ENCODE peak calls at places on chromosomes 13 and 19, in eight cellular contexts. One of them, this sample, is unnamed.

GRCh38 chr19:11399667-11400066 is 15.6 kb upstream of the EPOR start:
- DNase-seq in OCI-LY7: no peak
- DNase-seq in left ventricle myocardium inferior: no peak
- DNase-seq in mammary epithelial cell: no peak
- DNase-seq in AG09309: no peak
- DNase-seq in body of pancreas: no peak
- DNase-seq in bronchial epithelial cell: no peak
- DNase-seq in WERI-Rb-1: no peak
- DNase-seq in this sample: no peak

GRCh38 chr13:25329706-25330105 is 28.3 kb downstream of the NUP58 start:
- DNase-seq in bronchial epithelial cell: peak
- DNase-seq in OCI-LY7: no peak
- DNase-seq in mammary epithelial cell: peak
- DNase-seq in body of pancreas: no peak
- DNase-seq in left ventricle myocardium inferior: no peak
- DNase-seq in AG09309: no peak
- DNase-seq in WERI-Rb-1: no peak
- DNase-seq in this sample: peak

GRCh38 chr19:50739132-50739746 is 16.1 kb downstream of the CLEC11A start:
- DNase-seq in body of pancreas: no peak
- DNase-seq in bronchial epithelial cell: no peak
- DNase-seq in mammary epithelial cell: no peak
- DNase-seq in AG09309: no peak
- DNase-seq in OCI-LY7: no peak
- DNase-seq in left ventricle myocardium inferior: no peak
- DNase-seq in WERI-Rb-1: no peak
- DNase-seq in this sample: no peak

GRCh38 chr19:29535432-29535831 is 9.6 kb downstream of the VSTM2B start:
- DNase-seq in left ventricle myocardium inferior: no peak
- DNase-seq in WERI-Rb-1: no peak
- DNase-seq in AG09309: no peak
- DNase-seq in bronchial epithelial cell: no peak
- DNase-seq in body of pancreas: no peak
- DNase-seq in mammary epithelial cell: no peak
- DNase-seq in OCI-LY7: no peak
- DNase-seq in this sample: no peak

GRCh38 chr13:30340367-30341184 is 33.2 kb upstream of the KATNAL1 start:
- DNase-seq in WERI-Rb-1: no peak
- DNase-seq in left ventricle myocardium inferior: peak
- DNase-seq in bronchial epithelial cell: peak
- DNase-seq in AG09309: peak
- DNase-seq in mammary epithelial cell: peak
- DNase-seq in OCI-LY7: no peak
- DNase-seq in body of pancreas: peak
- DNase-seq in this sample: peak

GRCh38 chr19:42426643-42427042 is 545 bp downstream of the LIPE start:
- DNase-seq in AG09309: no peak
- DNase-seq in mammary epithelial cell: no peak
- DNase-seq in WERI-Rb-1: no peak
- DNase-seq in bronchial epithelial cell: no peak
- DNase-seq in OCI-LY7: no peak
- DNase-seq in left ventricle myocardium inferior: no peak
- DNase-seq in body of pancreas: no peak
- DNase-seq in this sample: no peak

GRCh38 chr13:102598061-102598460 is 1.3 kb downstream of the TPP2 start:
- DNase-seq in left ventricle myocardium inferior: no peak
- DNase-seq in AG09309: no peak
- DNase-seq in WERI-Rb-1: no peak
- DNase-seq in OCI-LY7: no peak
- DNase-seq in body of pancreas: no peak
- DNase-seq in mammary epithelial cell: peak
- DNase-seq in bronchial epithelial cell: no peak
- DNase-seq in this sample: no peak

GRCh38 chr13:38951525-38952313 is 38.9 kb downstream of the STOML3 start:
- DNase-seq in mammary epithelial cell: no peak
- DNase-seq in AG09309: no peak
- DNase-seq in bronchial epithelial cell: peak
- DNase-seq in OCI-LY7: no peak
- DNase-seq in left ventricle myocardium inferior: no peak
- DNase-seq in body of pancreas: peak
- DNase-seq in WERI-Rb-1: no peak
- DNase-seq in this sample: no peak

GRCh38 chr19:11539495-11540365 is 1.1 kb downstream of the CNN1 start:
- DNase-seq in mammary epithelial cell: no peak
- DNase-seq in body of pancreas: no peak
- DNase-seq in AG09309: no peak
- DNase-seq in bronchial epithelial cell: no peak
- DNase-seq in WERI-Rb-1: peak
- DNase-seq in left ventricle myocardium inferior: peak
- DNase-seq in OCI-LY7: no peak
- DNase-seq in this sample: peak

GRCh38 chr13:80339841-80340642 is 884 bp downstream of the SPRY2 start:
- DNase-seq in WERI-Rb-1: peak
- DNase-seq in left ventricle myocardium inferior: peak
- DNase-seq in AG09309: no peak
- DNase-seq in body of pancreas: peak
- DNase-seq in OCI-LY7: no peak
- DNase-seq in bronchial epithelial cell: no peak
- DNase-seq in mammary epithelial cell: peak
- DNase-seq in this sample: peak

GRCh38 chr13:94968757-94969086 is 256.4 kb upstream of the SOX21 start:
- DNase-seq in left ventricle myocardium inferior: no peak
- DNase-seq in WERI-Rb-1: no peak
- DNase-seq in body of pancreas: no peak
- DNase-seq in AG09309: no peak
- DNase-seq in bronchial epithelial cell: no peak
- DNase-seq in OCI-LY7: no peak
- DNase-seq in mammary epithelial cell: no peak
- DNase-seq in this sample: no peak

DNA sequence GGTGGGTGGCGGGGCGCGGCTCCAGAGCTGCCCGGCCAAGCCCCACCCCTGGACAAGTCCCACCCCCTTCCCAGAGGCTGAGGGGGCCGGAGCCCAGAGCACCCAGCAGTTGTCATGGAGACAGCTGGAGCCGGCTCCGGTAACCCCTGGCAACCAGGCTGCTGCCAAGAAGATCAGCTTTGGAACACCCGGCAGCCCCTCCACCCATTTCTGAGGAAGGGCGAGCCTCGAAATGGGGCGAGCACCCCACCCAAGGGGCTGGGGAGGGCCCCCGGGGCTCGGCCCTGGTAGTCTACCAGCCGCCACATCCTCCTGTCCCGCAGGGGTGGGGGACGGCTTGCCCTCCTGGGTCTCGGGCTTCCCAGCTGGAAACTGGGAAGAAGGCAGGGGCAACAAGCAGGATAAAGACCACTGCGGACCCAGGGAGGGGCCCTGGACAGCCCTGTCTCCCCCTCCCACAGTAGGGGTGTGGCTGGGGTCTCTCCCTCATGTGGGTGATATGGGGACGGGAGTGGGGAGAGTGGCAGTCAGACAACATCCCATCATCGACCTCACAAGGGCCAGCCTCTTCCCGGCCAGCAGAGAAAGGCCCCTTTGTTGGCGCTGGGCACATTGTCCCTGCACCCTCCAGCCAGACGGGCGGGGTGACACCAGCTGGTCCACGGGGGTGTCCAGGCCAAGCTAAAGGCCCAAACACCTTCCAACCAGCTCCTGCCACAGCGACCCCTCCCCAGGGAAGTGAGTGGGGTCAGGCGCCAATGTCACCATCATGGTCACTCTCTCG is 1.5 kb downstream of the CERS1 start:
- DNase-seq in bronchial epithelial cell: no peak
- DNase-seq in body of pancreas: no peak
- DNase-seq in mammary epithelial cell: no peak
- DNase-seq in OCI-LY7: no peak
- DNase-seq in AG09309: no peak
- DNase-seq in WERI-Rb-1: no peak
- DNase-seq in left ventricle myocardium inferior: no peak
- DNase-seq in this sample: peak
- H3K4me3 ChIP-seq in bronchial epithelial cell: no peak
- H3K4me3 ChIP-seq in body of pancreas: no peak
- H3K4me3 ChIP-seq in mammary epithelial cell: no peak
- H3K4me3 ChIP-seq in OCI-LY7: no peak
- H3K4me3 ChIP-seq in AG09309: peak
- H3K4me3 ChIP-seq in WERI-Rb-1: peak
- H3K4me3 ChIP-seq in left ventricle myocardium inferior: peak
- H3K4me3 ChIP-seq in this sample: peak

DNA sequence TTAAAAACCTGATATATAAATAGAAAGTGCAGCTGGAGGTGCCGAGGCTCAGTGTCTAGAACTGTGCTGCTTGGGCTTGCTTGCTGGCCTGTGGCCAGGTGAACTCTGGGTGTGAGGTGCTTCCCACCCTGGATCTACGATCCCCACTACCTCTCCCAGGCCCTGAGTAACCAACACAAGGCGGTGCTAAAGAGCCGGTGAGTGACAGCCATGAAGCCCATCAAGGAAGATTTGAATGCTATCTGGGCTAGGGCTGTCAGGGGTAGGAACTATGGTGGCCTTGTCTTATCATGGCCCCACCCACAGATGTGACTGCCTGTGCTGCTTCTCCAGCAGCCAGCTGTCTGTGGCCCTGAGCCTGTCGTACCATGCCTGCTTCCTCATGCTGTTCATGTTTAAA is 25.6 kb upstream of the ZNF91 start:
- DNase-seq in bronchial epithelial cell: no peak
- DNase-seq in body of pancreas: no peak
- DNase-seq in mammary epithelial cell: no peak
- DNase-seq in AG09309: no peak
- DNase-seq in WERI-Rb-1: no peak
- DNase-seq in left ventricle myocardium inferior: no peak
- DNase-seq in OCI-LY7: peak
- DNase-seq in this sample: no peak
- TF ChIP-seq CTCF in bronchial epithelial cell: no peak
- TF ChIP-seq CTCF in body of pancreas: no peak
- TF ChIP-seq CTCF in mammary epithelial cell: no peak
- TF ChIP-seq CTCF in AG09309: no peak
- TF ChIP-seq CTCF in WERI-Rb-1: no peak
- TF ChIP-seq CTCF in left ventricle myocardium inferior: peak
- TF ChIP-seq CTCF in OCI-LY7: no peak
- TF ChIP-seq CTCF in this sample: no peak

GRCh38 chr19:5694167-5694951 is 4.3 kb downstream of the RPL36 start:
- DNase-seq in AG09309: no peak
- DNase-seq in OCI-LY7: no peak
- DNase-seq in WERI-Rb-1: no peak
- DNase-seq in bronchial epithelial cell: no peak
- DNase-seq in mammary epithelial cell: no peak
- DNase-seq in body of pancreas: no peak
- DNase-seq in left ventricle myocardium inferior: no peak
- DNase-seq in this sample: no peak
- H3K4me3 ChIP-seq in AG09309: no peak
- H3K4me3 ChIP-seq in OCI-LY7: no peak
- H3K4me3 ChIP-seq in WERI-Rb-1: no peak
- H3K4me3 ChIP-seq in bronchial epithelial cell: no peak
- H3K4me3 ChIP-seq in mammary epithelial cell: no peak
- H3K4me3 ChIP-seq in body of pancreas: no peak
- H3K4me3 ChIP-seq in left ventricle myocardium inferior: no peak
- H3K4me3 ChIP-seq in this sample: no peak

DNA sequence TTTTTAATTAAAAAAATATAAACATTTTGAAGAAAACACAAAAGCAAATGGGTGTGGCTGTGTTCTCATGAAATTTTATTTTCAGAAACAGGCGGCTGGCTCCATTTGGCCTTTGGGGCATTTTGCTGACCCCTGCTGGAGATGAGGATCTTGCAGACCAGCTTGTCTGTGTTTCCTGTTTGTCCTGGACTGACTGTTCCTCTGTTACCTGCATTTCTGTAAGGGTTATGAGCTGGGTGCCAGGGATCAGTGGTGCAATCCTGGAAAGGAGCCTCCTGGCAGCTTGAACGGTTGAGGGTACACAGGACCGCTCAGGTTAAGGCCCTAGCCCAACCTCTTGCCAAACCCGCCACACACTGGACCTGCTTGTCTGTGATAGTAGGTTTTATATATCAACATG is 49.9 kb downstream of the ZNF787 start:
- DNase-seq in mammary epithelial cell: no peak
- DNase-seq in WERI-Rb-1: peak
- DNase-seq in bronchial epithelial cell: no peak
- DNase-seq in OCI-LY7: peak
- DNase-seq in body of pancreas: no peak
- DNase-seq in left ventricle myocardium inferior: no peak
- DNase-seq in AG09309: no peak
- DNase-seq in this sample: no peak
- TF ChIP-seq CTCF in mammary epithelial cell: peak
- TF ChIP-seq CTCF in WERI-Rb-1: peak
- TF ChIP-seq CTCF in bronchial epithelial cell: peak
- TF ChIP-seq CTCF in OCI-LY7: peak
- TF ChIP-seq CTCF in body of pancreas: no peak
- TF ChIP-seq CTCF in left ventricle myocardium inferior: peak
- TF ChIP-seq CTCF in AG09309: peak
- TF ChIP-seq CTCF in this sample: peak

DNA sequence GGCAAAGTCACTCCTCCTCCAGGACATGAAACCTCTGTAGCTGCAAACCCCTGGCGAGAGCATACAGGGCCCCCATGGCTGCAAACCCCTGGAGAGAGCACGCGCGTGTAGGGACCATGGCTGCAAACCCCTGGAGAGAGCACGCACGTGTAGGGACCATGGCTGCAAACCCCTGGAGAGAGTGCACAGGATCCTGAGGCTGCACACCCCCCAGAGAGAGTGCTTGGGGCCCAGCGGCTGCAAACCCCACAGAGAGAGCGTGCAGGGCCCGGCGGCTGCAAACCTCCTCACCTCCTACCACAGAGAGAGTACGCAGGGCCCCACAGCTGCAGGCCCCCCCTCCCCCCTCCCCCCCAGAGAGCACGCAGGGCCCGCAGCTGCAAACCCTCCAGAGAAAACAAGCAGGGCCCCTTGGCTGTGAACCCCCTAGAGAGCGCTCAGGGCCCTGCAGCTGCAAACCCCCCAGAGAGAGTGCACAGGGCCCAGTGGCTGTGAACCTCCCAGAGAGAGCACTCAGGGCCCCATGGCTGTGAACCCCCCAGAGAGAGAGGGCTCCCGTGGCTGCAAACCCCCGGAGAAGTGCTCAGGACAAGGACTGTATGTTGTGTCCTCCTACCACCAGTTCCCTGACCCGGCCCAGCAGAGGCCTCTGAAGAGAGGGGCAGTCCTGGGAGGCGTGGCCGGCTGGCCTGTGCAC is 7.3 kb downstream of the ADPRHL1 start:
- DNase-seq in left ventricle myocardium inferior: no peak
- DNase-seq in mammary epithelial cell: no peak
- DNase-seq in bronchial epithelial cell: no peak
- DNase-seq in OCI-LY7: peak
- DNase-seq in WERI-Rb-1: no peak
- DNase-seq in AG09309: no peak
- DNase-seq in body of pancreas: no peak
- DNase-seq in this sample: no peak
- H3K4me3 ChIP-seq in left ventricle myocardium inferior: peak
- H3K4me3 ChIP-seq in mammary epithelial cell: no peak
- H3K4me3 ChIP-seq in bronchial epithelial cell: no peak
- H3K4me3 ChIP-seq in OCI-LY7: peak
- H3K4me3 ChIP-seq in WERI-Rb-1: no peak
- H3K4me3 ChIP-seq in AG09309: no peak
- H3K4me3 ChIP-seq in body of pancreas: no peak
- H3K4me3 ChIP-seq in this sample: no peak

GRCh38 chr13:29266261-29266660 is 329.2 kb downstream of the SLC7A1 start:
- DNase-seq in body of pancreas: no peak
- DNase-seq in OCI-LY7: no peak
- DNase-seq in mammary epithelial cell: no peak
- DNase-seq in AG09309: no peak
- DNase-seq in left ventricle myocardium inferior: no peak
- DNase-seq in bronchial epithelial cell: no peak
- DNase-seq in WERI-Rb-1: no peak
- DNase-seq in this sample: no peak
- TF ChIP-seq CTCF in body of pancreas: no peak
- TF ChIP-seq CTCF in OCI-LY7: no peak
- TF ChIP-seq CTCF in mammary epithelial cell: no peak
- TF ChIP-seq CTCF in AG09309: no peak
- TF ChIP-seq CTCF in left ventricle myocardium inferior: no peak
- TF ChIP-seq CTCF in bronchial epithelial cell: no peak
- TF ChIP-seq CTCF in WERI-Rb-1: no peak
- TF ChIP-seq CTCF in this sample: no peak

This sample was measured in cardiac muscle cell.